ENCODE peak calls at places on chromosomes 1 and 21, in nine cellular contexts. L, S, B, N, U, O, E, I and X are unnamed samples.

GRCh38 chr1:148372731-148373130 is 110.4 kb downstream of the PPIAL4G start:
- DNase-seq in L (no peak), N (peak), E (peak), O (no peak), I (no peak), U (peak), B (peak), S (no peak), X (no peak)

GRCh38 chr1:108028841-108029401 is 63.9 kb upstream of the VAV3 start:
- DNase-seq in B (no peak), L (no peak), O (no peak), S (no peak), E (peak), U (no peak), N (no peak), I (no peak), X (peak)

GRCh38 chr1:30332100-30333094 is 391.0 kb downstream of the MATN1 start:
- DNase-seq in U (no peak), N (no peak), I (no peak), E (no peak), B (no peak), L (no peak), O (peak), S (no peak), X (no peak)

GRCh38 chr1:7479544-7479943 is 291.6 kb upstream of the VAMP3 start:
- DNase-seq in I (no peak), N (no peak), E (no peak), U (no peak), O (no peak), S (no peak), L (peak), B (no peak), X (no peak)

GRCh38 chr1:64823691-64824476 is 79.0 kb downstream of the RAVER2 start:
- DNase-seq in O (peak), U (no peak), E (peak), B (peak), N (peak), S (peak), L (peak), I (peak), X (peak)

GRCh38 chr1:12595839-12596821 is 21.9 kb downstream of the DHRS3 start:
- DNase-seq in B (peak), O (peak), S (peak), L (no peak), I (no peak), E (peak), N (peak), U (no peak), X (peak)

GRCh38 chr1:14520514-14521163 is 77.8 kb upstream of the KAZN start:
- DNase-seq in O (no peak), U (no peak), I (no peak), L (no peak), E (no peak), S (peak), B (no peak), N (no peak), X (no peak)

GRCh38 chr1:150575518-150576366 is 3.7 kb downstream of the MCL1 start:
- DNase-seq in S (no peak), U (no peak), L (no peak), B (peak), O (no peak), N (no peak), E (no peak), I (no peak), X (no peak)

GRCh38 chr1:168081373-168082007 is 55.2 kb downstream of the GPR161 start:
- DNase-seq in O (no peak), E (no peak), I (no peak), N (peak), U (no peak), L (no peak), B (peak), S (no peak), X (peak)

GRCh38 chr1:54499097-54500029 is 48.7 kb upstream of the ACOT11 start:
- DNase-seq in I (peak), N (peak), B (peak), S (no peak), E (peak), O (peak), U (peak), L (no peak), X (no peak)

GRCh38 chr21:32770514-32771133 is 931 bp downstream of the PAXBP1 start:
- DNase-seq in N (peak), I (no peak), U (no peak), E (no peak), B (peak), L (no peak), S (no peak), O (no peak), X (no peak)

GRCh38 chr21:37006521-37007291 is at the start of gene RIPPLY3:
- DNase-seq in I (peak), B (peak), O (peak), U (peak), S (peak), N (peak), L (no peak), E (peak), X (no peak)

GRCh38 chr21:42939581-42940413 is 14.4 kb upstream of the ERVH48-1 start:
- DNase-seq in N (peak), L (no peak), B (peak), S (no peak), O (no peak), I (no peak), E (peak), U (no peak), X (peak)

GRCh38 chr1:246800356-246800755 is 76.1 kb downstream of the SCCPDH start:
- DNase-seq in S (no peak), N (no peak), U (no peak), E (no peak), O (no peak), I (no peak), L (no peak), B (no peak), X (no peak)

GRCh38 chr1:101259744-101260148 is 22.9 kb downstream of the S1PR1 start:
- DNase-seq in U (no peak), S (no peak), B (peak), O (no peak), L (no peak), E (peak), I (no peak), N (peak), X (peak)

GRCh38 chr21:44871576-44872265 is 1.8 kb downstream of the PTTG1IP start:
- DNase-seq in U (peak), E (no peak), N (peak), I (no peak), B (peak), S (no peak), O (peak), L (no peak), X (peak)

GRCh38 chr21:28283652-28284490 is 708.8 kb downstream of the LTN1 start:
- DNase-seq in S (no peak), B (peak), L (no peak), N (peak), O (peak), I (no peak), U (no peak), E (no peak), X (no peak)

GRCh38 chr1:70043806-70044205 is 161.6 kb downstream of the LRRC40 start:
- DNase-seq in O (peak), N (peak), L (no peak), U (no peak), E (no peak), I (no peak), B (peak), S (no peak), X (no peak)

GRCh38 chr1:152459596-152460528 is 45.8 kb upstream of the CRNN start:
- DNase-seq in O (no peak), E (peak), B (peak), S (peak), L (peak), N (peak), I (peak), U (peak), X (peak)

GRCh38 chr1:203661572-203661971 is 34.9 kb downstream of the ATP2B4 start:
- DNase-seq in N (no peak), L (no peak), B (no peak), U (no peak), E (no peak), S (no peak), O (no peak), I (no peak), X (no peak)

GRCh38 chr1:43834280-43835140 is 99.1 kb upstream of the ARTN start:
- DNase-seq in I (no peak), S (no peak), L (no peak), N (peak), O (no peak), E (peak), U (no peak), B (peak), X (peak)

GRCh38 chr1:224499204-224499603 is 64.6 kb upstream of the WDR26 start:
- DNase-seq in N (peak), I (no peak), O (no peak), L (no peak), E (no peak), S (no peak), B (peak), U (no peak), X (no peak)

GRCh38 chr1:201119826-201120225 is 7.2 kb downstream of the ASCL5 start:
- DNase-seq in E (peak), N (no peak), O (no peak), U (no peak), I (no peak), B (no peak), L (no peak), S (no peak), X (peak)

GRCh38 chr1:9363061-9363471 is 70.4 kb downstream of the SPSB1 start:
- DNase-seq in I (no peak), S (no peak), L (peak), U (no peak), B (no peak), N (no peak), O (no peak), E (no peak), X (no peak)

GRCh38 chr1:244414543-244414942 is 37.2 kb downstream of the ADSS2 start:
- DNase-seq in U (no peak), B (peak), N (peak), E (no peak), O (no peak), L (no peak), I (no peak), S (no peak), X (peak)

GRCh38 chr1:9024837-9025236 is 1.4 kb downstream of the SLC2A7 start:
- DNase-seq in O (no peak), B (no peak), N (no peak), S (no peak), I (no peak), U (no peak), L (no peak), E (no peak), X (no peak)

GRCh38 chr1:87084247-87084836 is 169.9 kb downstream of the HS2ST1 start:
- DNase-seq in E (peak), O (peak), L (no peak), N (peak), B (peak), I (no peak), S (peak), U (no peak), X (no peak)

GRCh38 chr21:33067045-33067444 is 2.9 kb upstream of the OLIG1 start:
- DNase-seq in S (no peak), U (no peak), B (no peak), L (no peak), N (no peak), E (no peak), O (no peak), I (no peak), X (no peak)

GRCh38 chr1:45172015-45172414 is 34.4 kb downstream of the ZSWIM5 start:
- DNase-seq in B (peak), N (no peak), S (no peak), L (no peak), U (no peak), E (peak), O (no peak), I (no peak), X (peak)

GRCh38 chr1:89697397-89697796 is 64.5 kb downstream of the LRRC8C start:
- DNase-seq in N (no peak), S (no peak), B (no peak), I (no peak), O (no peak), U (no peak), L (no peak), E (no peak), X (no peak)

GRCh38 chr1:26077524-26077923 is 10.1 kb upstream of the TRIM63 start:
- DNase-seq in N (no peak), U (no peak), B (no peak), I (no peak), L (no peak), E (no peak), O (no peak), S (no peak), X (no peak)

GRCh38 chr1:148307583-148308185 is 155.6 kb upstream of the NBPF11 start:
- DNase-seq in I (no peak), U (no peak), S (no peak), B (no peak), N (no peak), E (peak), O (no peak), L (no peak), X (peak)

GRCh38 chr1:216944864-216945505 is 221.8 kb upstream of the ESRRG start:
- DNase-seq in E (no peak), N (no peak), O (no peak), U (no peak), S (no peak), L (no peak), B (no peak), I (no peak), X (no peak)

GRCh38 chr1:110055493-110056283 is 14.8 kb downstream of the ALX3 start:
- DNase-seq in L (no peak), I (no peak), E (no peak), S (no peak), O (no peak), U (no peak), N (no peak), B (peak), X (no peak)

GRCh38 chr1:209871430-209871829 is 43.7 kb downstream of the UTP25 start:
- DNase-seq in U (no peak), B (no peak), E (no peak), S (no peak), L (no peak), I (no peak), N (no peak), O (no peak), X (no peak)

GRCh38 chr1:172834609-172835008 is 175.7 kb downstream of the FASLG start:
- DNase-seq in L (no peak), N (no peak), B (no peak), O (no peak), E (no peak), U (no peak), I (no peak), S (no peak), X (no peak)